ENCODE peak calls at places on chromosomes 4 and X, in nine cellular contexts. One of them, this sample, is unnamed.

GRCh38 chr4:64079316-64079715 is 329.9 kb downstream of the TECRL start:
- DNase-seq in stomach: no peak
- DNase-seq in tibial nerve: no peak
- DNase-seq in K562: no peak
- DNase-seq in A549: peak; percentile 1
- DNase-seq in GM12878: no peak
- DNase-seq in sigmoid colon: no peak
- DNase-seq in ovary: no peak
- DNase-seq in HepG2: no peak
- DNase-seq in this sample: no peak

GRCh38 chr4:27350161-27350560 is 489.5 kb downstream of the STIM2 start:
- DNase-seq in stomach: no peak
- DNase-seq in tibial nerve: no peak
- DNase-seq in K562: peak; percentile 39
- DNase-seq in A549: no peak
- DNase-seq in GM12878: no peak
- DNase-seq in sigmoid colon: no peak
- DNase-seq in ovary: no peak
- DNase-seq in HepG2: no peak
- DNase-seq in this sample: no peak

GRCh38 chr4:26862381-26862915 is 1.8 kb downstream of the STIM2 start:
- DNase-seq in stomach: no peak
- DNase-seq in tibial nerve: no peak
- DNase-seq in K562: no peak
- DNase-seq in A549: no peak
- DNase-seq in GM12878: no peak
- DNase-seq in sigmoid colon: no peak
- DNase-seq in ovary: no peak
- DNase-seq in HepG2: no peak
- DNase-seq in this sample: no peak

GRCh38 chrX:74458738-74459137 is 37.4 kb downstream of the SLC16A2 start:
- DNase-seq in stomach: no peak
- DNase-seq in tibial nerve: no peak
- DNase-seq in K562: no peak
- DNase-seq in A549: peak; percentile 37
- DNase-seq in GM12878: no peak
- DNase-seq in sigmoid colon: no peak
- DNase-seq in ovary: no peak
- DNase-seq in HepG2: no peak
- DNase-seq in this sample: no peak

GRCh38 chr4:124111922-124112321 is 600.6 kb downstream of the ANKRD50 start:
- DNase-seq in stomach: no peak
- DNase-seq in tibial nerve: no peak
- DNase-seq in K562: peak; percentile 15
- DNase-seq in A549: peak; percentile 53
- DNase-seq in GM12878: no peak
- DNase-seq in sigmoid colon: no peak
- DNase-seq in ovary: no peak
- DNase-seq in HepG2: peak; percentile 55
- DNase-seq in this sample: no peak

GRCh38 chrX:117973175-117974075 is 143.2 kb downstream of the KLHL13 start:
- DNase-seq in stomach: no peak
- DNase-seq in tibial nerve: no peak
- DNase-seq in K562: no peak
- DNase-seq in A549: no peak
- DNase-seq in GM12878: no peak
- DNase-seq in sigmoid colon: no peak
- DNase-seq in ovary: no peak
- DNase-seq in HepG2: no peak
- DNase-seq in this sample: no peak

GRCh38 chr4:89653012-89653411 is 183.9 kb downstream of the SNCA start:
- DNase-seq in stomach: no peak
- DNase-seq in tibial nerve: no peak
- DNase-seq in K562: no peak
- DNase-seq in A549: no peak
- DNase-seq in GM12878: no peak
- DNase-seq in sigmoid colon: no peak
- DNase-seq in ovary: no peak
- DNase-seq in HepG2: no peak
- DNase-seq in this sample: no peak

GRCh38 chrX:17812763-17813162 is 48.3 kb downstream of the RAI2 start:
- DNase-seq in stomach: no peak
- DNase-seq in tibial nerve: no peak
- DNase-seq in K562: peak; percentile 14
- DNase-seq in A549: peak; percentile 9
- DNase-seq in GM12878: no peak
- DNase-seq in sigmoid colon: no peak
- DNase-seq in ovary: no peak
- DNase-seq in HepG2: no peak
- DNase-seq in this sample: no peak

GRCh38 chr4:180150818-180151217 is 2092.4 kb upstream of the TENM3 start:
- DNase-seq in stomach: no peak
- DNase-seq in tibial nerve: no peak
- DNase-seq in K562: no peak
- DNase-seq in A549: peak; percentile 1
- DNase-seq in GM12878: no peak
- DNase-seq in sigmoid colon: no peak
- DNase-seq in ovary: no peak
- DNase-seq in HepG2: no peak
- DNase-seq in this sample: no peak

GRCh38 chr4:8142556-8142955 is 16.1 kb downstream of the ABLIM2 start:
- DNase-seq in stomach: no peak
- DNase-seq in tibial nerve: no peak
- DNase-seq in K562: no peak
- DNase-seq in A549: no peak
- DNase-seq in GM12878: no peak
- DNase-seq in sigmoid colon: no peak
- DNase-seq in ovary: no peak
- DNase-seq in HepG2: no peak
- DNase-seq in this sample: no peak

GRCh38 chrX:989959-990510 is 222.4 kb downstream of the CRLF2 start:
- DNase-seq in stomach: peak; percentile 68
- DNase-seq in tibial nerve: peak; percentile 34
- DNase-seq in K562: peak; percentile 92
- DNase-seq in A549: peak; percentile 99
- DNase-seq in GM12878: peak; percentile 97
- DNase-seq in sigmoid colon: peak; percentile 96
- DNase-seq in ovary: peak; percentile 90
- DNase-seq in HepG2: no peak
- DNase-seq in this sample: peak; percentile 80

GRCh38 chrX:109886122-109886761 is 116.7 kb upstream of the TMEM164 start:
- DNase-seq in stomach: peak; percentile 52
- DNase-seq in tibial nerve: no peak
- DNase-seq in K562: peak; percentile 73
- DNase-seq in A549: peak; percentile 57
- DNase-seq in GM12878: no peak
- DNase-seq in sigmoid colon: no peak
- DNase-seq in ovary: no peak
- DNase-seq in HepG2: peak; percentile 31
- DNase-seq in this sample: no peak

GRCh38 chr4:174865418-174865985 is 36.5 kb upstream of the GLRA3 start:
- DNase-seq in stomach: no peak
- DNase-seq in tibial nerve: no peak
- DNase-seq in K562: no peak
- DNase-seq in A549: no peak
- DNase-seq in GM12878: no peak
- DNase-seq in sigmoid colon: no peak
- DNase-seq in ovary: no peak
- DNase-seq in HepG2: no peak
- DNase-seq in this sample: no peak

DNA sequence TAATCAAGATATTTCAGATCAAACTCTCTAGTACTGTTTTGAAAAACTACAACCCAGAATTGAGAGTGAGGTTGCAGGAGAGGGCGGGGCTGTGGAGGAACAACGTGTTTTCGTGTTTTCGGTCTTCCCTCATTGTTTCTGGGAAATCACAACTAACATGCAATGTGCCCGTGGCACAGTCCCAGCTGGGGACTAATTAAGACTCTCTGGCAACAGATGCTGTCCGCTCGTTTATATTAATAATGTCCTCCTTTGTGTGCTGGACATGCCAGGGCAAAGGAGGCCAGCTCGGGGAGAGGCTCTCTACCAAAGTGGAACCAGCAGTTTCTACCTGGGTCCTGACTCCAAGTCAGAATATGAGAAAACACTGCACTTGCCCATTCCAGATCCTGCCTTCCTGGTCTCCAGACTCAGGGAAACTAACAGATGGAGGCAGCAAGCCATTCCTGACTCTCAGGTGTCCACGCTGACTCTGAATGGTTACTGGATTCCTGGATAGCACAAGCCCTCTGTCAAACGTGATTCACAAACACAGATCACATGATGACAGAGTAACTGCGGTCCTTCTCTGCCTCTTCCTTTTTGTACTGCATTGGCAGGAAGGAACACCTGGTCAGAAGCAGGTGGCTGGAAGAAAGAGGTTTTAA is 65.1 kb downstream of the COQ2 start:
- DNase-seq in stomach: peak; percentile 33
- DNase-seq in tibial nerve: no peak
- DNase-seq in K562: no peak
- DNase-seq in A549: no peak
- DNase-seq in GM12878: peak; percentile 77
- DNase-seq in sigmoid colon: no peak
- DNase-seq in ovary: no peak
- DNase-seq in HepG2: no peak
- DNase-seq in this sample: no peak
- TF ChIP-seq POLR2A in stomach: no peak
- TF ChIP-seq POLR2A in tibial nerve: no peak
- TF ChIP-seq POLR2A in K562: no peak
- TF ChIP-seq POLR2A in A549: no peak
- TF ChIP-seq POLR2A in GM12878: no peak
- TF ChIP-seq POLR2A in sigmoid colon: no peak
- TF ChIP-seq POLR2A in ovary: no peak
- TF ChIP-seq POLR2A in HepG2: no peak
- TF ChIP-seq POLR2A in this sample: no peak

DNA sequence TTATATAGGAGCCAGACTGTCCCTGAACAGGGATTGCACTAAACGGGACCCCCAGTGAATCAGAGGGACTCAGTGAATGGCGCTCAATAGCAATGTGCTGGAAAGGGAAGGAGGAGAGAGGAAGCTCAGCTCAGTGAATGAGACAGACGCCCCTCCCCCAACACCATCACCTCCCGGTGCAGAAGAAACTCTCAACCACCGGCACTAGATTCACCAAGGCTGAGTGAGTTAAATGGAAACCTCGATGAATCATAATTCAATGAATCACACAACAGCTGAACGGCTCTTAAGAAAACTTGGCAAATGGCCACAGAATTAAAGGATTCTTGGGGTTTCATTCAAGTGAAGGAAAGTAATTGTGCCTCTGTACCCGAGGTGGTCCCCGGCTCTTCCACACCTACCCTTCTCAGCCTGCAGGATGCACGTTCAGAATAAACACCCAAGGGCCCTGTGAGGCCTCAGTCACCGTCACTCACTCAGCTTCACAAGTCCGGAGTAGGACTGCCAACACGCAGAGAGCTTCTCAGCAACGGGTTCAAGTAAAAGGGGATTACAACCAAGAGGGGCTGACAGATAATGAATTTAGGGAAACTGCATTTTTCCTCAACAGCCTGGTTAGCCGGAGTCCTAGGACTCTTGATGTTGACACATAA is 29.3 kb downstream of the CRMP1 start:
- DNase-seq in stomach: no peak
- DNase-seq in tibial nerve: no peak
- DNase-seq in K562: no peak
- DNase-seq in A549: peak; percentile 62
- DNase-seq in GM12878: no peak
- DNase-seq in sigmoid colon: no peak
- DNase-seq in ovary: no peak
- DNase-seq in HepG2: no peak
- DNase-seq in this sample: no peak
- TF ChIP-seq EP300 in stomach: no peak
- TF ChIP-seq EP300 in tibial nerve: no peak
- TF ChIP-seq EP300 in K562: no peak
- TF ChIP-seq EP300 in A549: no peak
- TF ChIP-seq EP300 in GM12878: no peak
- TF ChIP-seq EP300 in sigmoid colon: no peak
- TF ChIP-seq EP300 in ovary: no peak
- TF ChIP-seq EP300 in HepG2: no peak
- TF ChIP-seq EP300 in this sample: no peak

GRCh38 chr4:126956192-126956897 is 676.4 kb upstream of the INTU start:
- DNase-seq in stomach: no peak
- DNase-seq in tibial nerve: no peak
- DNase-seq in K562: peak; percentile 82
- DNase-seq in A549: no peak
- DNase-seq in GM12878: no peak
- DNase-seq in sigmoid colon: no peak
- DNase-seq in ovary: no peak
- DNase-seq in HepG2: no peak
- DNase-seq in this sample: no peak

GRCh38 chr4:126955292-126956191 is 677.2 kb upstream of the INTU start:
- DNase-seq in stomach: no peak
- DNase-seq in tibial nerve: no peak
- DNase-seq in K562: peak; percentile 96
- DNase-seq in A549: no peak
- DNase-seq in GM12878: no peak
- DNase-seq in sigmoid colon: no peak
- DNase-seq in ovary: no peak
- DNase-seq in HepG2: no peak
- DNase-seq in this sample: no peak

GRCh38 chr4:126960760-126961159 is 672.0 kb upstream of the INTU start:
- DNase-seq in stomach: no peak
- DNase-seq in tibial nerve: no peak
- DNase-seq in K562: no peak
- DNase-seq in A549: no peak
- DNase-seq in GM12878: no peak
- DNase-seq in sigmoid colon: no peak
- DNase-seq in ovary: no peak
- DNase-seq in HepG2: no peak
- DNase-seq in this sample: no peak

GRCh38 chr4:126958482-126958881 is 674.3 kb upstream of the INTU start:
- DNase-seq in stomach: no peak
- DNase-seq in tibial nerve: no peak
- DNase-seq in K562: no peak
- DNase-seq in A549: no peak
- DNase-seq in GM12878: no peak
- DNase-seq in sigmoid colon: no peak
- DNase-seq in ovary: no peak
- DNase-seq in HepG2: no peak
- DNase-seq in this sample: no peak

GRCh38 chr4:126957555-126958440 is 675.0 kb upstream of the INTU start:
- DNase-seq in stomach: no peak
- DNase-seq in tibial nerve: no peak
- DNase-seq in K562: peak; percentile 45
- DNase-seq in A549: no peak
- DNase-seq in GM12878: no peak
- DNase-seq in sigmoid colon: no peak
- DNase-seq in ovary: no peak
- DNase-seq in HepG2: no peak
- DNase-seq in this sample: no peak
- TF ChIP-seq CTCF in stomach: no peak
- TF ChIP-seq CTCF in tibial nerve: no peak
- TF ChIP-seq CTCF in K562: peak; percentile 31
- TF ChIP-seq CTCF in A549: no peak
- TF ChIP-seq CTCF in GM12878: no peak
- TF ChIP-seq CTCF in sigmoid colon: no peak
- TF ChIP-seq CTCF in ovary: no peak
- TF ChIP-seq CTCF in HepG2: no peak
- TF ChIP-seq CTCF in this sample: no peak

DNA sequence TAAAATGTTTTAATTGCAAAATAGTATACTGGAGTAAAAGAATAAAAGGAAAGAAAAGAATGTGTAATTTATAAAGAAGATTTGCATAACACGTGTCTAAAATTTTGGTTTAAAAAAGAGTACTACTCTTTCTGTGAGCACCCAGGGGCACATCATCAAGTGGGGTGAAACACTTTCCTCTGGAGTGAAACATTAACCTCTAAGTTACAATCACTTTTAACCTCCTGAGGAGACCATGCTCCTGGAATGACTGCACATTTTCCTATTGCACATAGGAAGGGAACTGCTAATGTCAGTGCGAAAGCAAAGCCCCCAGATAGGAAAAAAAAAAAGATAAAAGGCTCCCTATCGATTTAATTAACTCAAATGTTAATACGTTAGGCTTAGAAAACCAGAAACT is 13.3 kb downstream of the VEGFC start:
- DNase-seq in stomach: no peak
- DNase-seq in tibial nerve: no peak
- DNase-seq in K562: no peak
- DNase-seq in A549: no peak
- DNase-seq in GM12878: no peak
- DNase-seq in sigmoid colon: no peak
- DNase-seq in ovary: no peak
- DNase-seq in HepG2: no peak
- DNase-seq in this sample: no peak
- TF ChIP-seq POLR2A in stomach: no peak
- TF ChIP-seq POLR2A in tibial nerve: no peak
- TF ChIP-seq POLR2A in K562: no peak
- TF ChIP-seq POLR2A in A549: no peak
- TF ChIP-seq POLR2A in GM12878: no peak
- TF ChIP-seq POLR2A in sigmoid colon: no peak
- TF ChIP-seq POLR2A in ovary: no peak
- TF ChIP-seq POLR2A in HepG2: no peak
- TF ChIP-seq POLR2A in this sample: no peak

This sample was measured in suprapubic skin.